ENCODE peak calls at places on chromosome 6, in seven cellular contexts. M is HT1080; I is non-pigmented ciliary epithelial cell; B is activated naive CD4-positive, alpha-beta T cell treated with anti-CD3 and anti-CD28 coated beads, Interleukin-2, amount 50 U/mL, for 16 hours; Z is NCI-H1092 treated with DMSO at 0.1 percent for 48 hours; S is GM03348; Q is LHCN-M2. E is an unnamed sample.

GRCh38 chr6:110523461-110524021 is 47.1 kb upstream of the SLC22A16 start:
- DNase-seq in I (no peak), M (peak; percentile 49), Q (no peak), B (no peak), Z (no peak), S (no peak), E (no peak)

GRCh38 chr6:36701401-36701991 is 3.9 kb downstream of the RAB44 start:
- DNase-seq in I (no peak), S (no peak), B (no peak), M (peak; percentile 74), Z (no peak), Q (peak; percentile 78), E (no peak)

GRCh38 chr6:112560651-112561050 is 213.5 kb downstream of the RFPL4B start:
- DNase-seq in M (no peak), B (no peak), S (no peak), I (no peak), Q (no peak), Z (peak; percentile 6), E (no peak)

GRCh38 chr6:129895692-129896091 is 34.6 kb upstream of the TMEM244 start:
- DNase-seq in Z (no peak), S (peak; percentile 10), I (no peak), M (no peak), B (no peak), Q (no peak), E (no peak)

GRCh38 chr6:120875900-120876299 is 458.4 kb downstream of the TBC1D32 start:
- DNase-seq in B (no peak), I (no peak), Q (no peak), Z (no peak), S (no peak), M (no peak), E (no peak)

GRCh38 chr6:34560366-34561226 is 4.5 kb upstream of the SPDEF start:
- DNase-seq in S (no peak), Q (peak; percentile 41), Z (peak; percentile 88), M (peak; percentile 54), B (no peak), I (peak; percentile 9), E (peak; percentile 71)

GRCh38 chr6:79671605-79672266 is 40.6 kb downstream of the SH3BGRL2 start:
- DNase-seq in Z (peak; percentile 13), S (no peak), Q (peak; percentile 29), I (peak; percentile 23), B (peak; percentile 61), M (peak; percentile 72), E (no peak)

GRCh38 chr6:88302769-88303230 is 136.7 kb upstream of the CNR1 start:
- DNase-seq in I (peak; percentile 10), B (no peak), M (no peak), Q (no peak), Z (no peak), S (no peak), E (no peak)

GRCh38 chr6:15395087-15395486 is 149.2 kb downstream of the JARID2 start:
- DNase-seq in Z (no peak), I (no peak), B (no peak), S (no peak), M (no peak), Q (no peak), E (no peak)

GRCh38 chr6:72646604-72647485 is 25.0 kb downstream of the KCNQ5 start:
- DNase-seq in Z (no peak), B (no peak), M (peak; percentile 32), I (no peak), Q (no peak), S (no peak), E (no peak)

GRCh38 chr6:94071835-94072234 is 652.5 kb upstream of the EPHA7 start:
- DNase-seq in Z (no peak), Q (peak; percentile 55), M (no peak), I (no peak), B (no peak), S (no peak), E (no peak)

GRCh38 chr6:26199057-26199772 is 112.0 kb downstream of the HFE start:
- DNase-seq in Q (no peak), B (peak; percentile 56), M (no peak), S (peak; percentile 90), I (peak; percentile 88), Z (peak; percentile 93), E (peak; percentile 80)

GRCh38 chr6:105401247-105402089 is 1.4 kb downstream of the PREP start:
- DNase-seq in Q (peak; percentile 14), B (no peak), Z (no peak), M (no peak), I (no peak), S (peak; percentile 41), E (no peak)

GRCh38 chr6:30926644-30927043 is 5.3 kb downstream of the SFTA2 start:
- DNase-seq in Q (peak; percentile 61), I (no peak), S (peak; percentile 25), M (no peak), Z (no peak), B (no peak), E (peak; percentile 33)

GRCh38 chr6:157867155-157867559 is 44.1 kb downstream of the SNX9 start:
- DNase-seq in B (no peak), M (peak; percentile 62), Q (peak; percentile 45), Z (no peak), S (peak; percentile 58), I (no peak), E (peak; percentile 16)

GRCh38 chr6:33297956-33298772 is 578 bp downstream of the RGL2 start:
- DNase-seq in Q (peak; percentile 87), Z (peak; percentile 4), S (peak; percentile 91), I (no peak), M (peak; percentile 85), B (peak; percentile 54), E (peak; percentile 90)